ENCODE peak calls at places on chromosomes 1 and 21, in five cellular contexts. A is CD8-positive, alpha-beta T cell; X is cardiac muscle cell; H is fibroblast of lung; Y is upper lobe of left lung. G is an unnamed sample.

GRCh38 chr1:29197590-29197924 is 15.9 kb upstream of the SRSF4 start:
- DNase-seq in H (peak; percentile 44), X (peak; percentile 45), A (no peak), Y (no peak), G (no peak)

GRCh38 chr1:166062695-166063094 is 104.1 kb downstream of the FAM78B start:
- DNase-seq in Y (no peak), A (no peak), H (no peak), X (no peak), G (no peak)

GRCh38 chr1:228889289-228889688 is 154.0 kb downstream of the RHOU start:
- DNase-seq in Y (no peak), X (no peak), H (no peak), A (no peak), G (no peak)

GRCh38 chr1:221891708-221892107 is 149.8 kb upstream of the DUSP10 start:
- DNase-seq in A (no peak), H (no peak), Y (no peak), X (peak; percentile 56), G (no peak)

GRCh38 chr1:71428029-71428428 is 347.2 kb upstream of the ZRANB2 start:
- DNase-seq in A (no peak), Y (no peak), H (no peak), X (no peak), G (no peak)

GRCh38 chr21:31682625-31683024 is 23.1 kb downstream of the SOD1 start:
- DNase-seq in H (peak; percentile 74), A (no peak), Y (no peak), X (peak; percentile 25), G (no peak)

GRCh38 chr1:83766182-83766825 is 232.6 kb downstream of the TTLL7 start:
- DNase-seq in H (no peak), Y (no peak), X (no peak), A (no peak), G (no peak)

GRCh38 chr1:154626456-154627246 is 18.7 kb upstream of the ADAR start:
- DNase-seq in Y (no peak), A (no peak), X (no peak), H (no peak), G (peak; percentile 21)

GRCh38 chr1:193614817-193615216 is 428.4 kb upstream of the B3GALT2 start:
- DNase-seq in A (no peak), X (peak; percentile 10), H (peak; percentile 60), Y (no peak), G (no peak)

GRCh38 chr1:203676455-203676854 is 49.8 kb downstream of the ATP2B4 start:
- DNase-seq in H (no peak), X (no peak), Y (no peak), A (no peak), G (no peak)

GRCh38 chr21:38054334-38054733 is 138.1 kb upstream of the KCNJ6 start:
- DNase-seq in Y (no peak), A (no peak), X (no peak), H (no peak), G (no peak)

GRCh38 chr1:61504840-61505239 is 220.1 kb downstream of the TM2D1 start:
- DNase-seq in X (peak; percentile 81), A (no peak), H (peak; percentile 61), Y (no peak), G (no peak)

GRCh38 chr1:169105087-169105433 is 1.4 kb upstream of the ATP1B1 start:
- DNase-seq in X (no peak), Y (no peak), H (no peak), A (no peak), G (no peak)

GRCh38 chr1:175471039-175471800 is 272.2 kb downstream of the TNR start:
- DNase-seq in H (peak; percentile 77), X (peak; percentile 48), Y (no peak), A (no peak), G (no peak)

GRCh38 chr1:91731815-91732214 is 154.1 kb downstream of the TGFBR3 start:
- DNase-seq in H (peak; percentile 75), X (peak; percentile 73), A (no peak), Y (no peak), G (no peak)

GRCh38 chr1:226988337-226988672 is 48.2 kb downstream of the COQ8A start:
- DNase-seq in X (no peak), H (no peak), A (no peak), Y (no peak), G (no peak)

GRCh38 chr1:51636765-51637522 is 20.1 kb downstream of the OSBPL9 start:
- DNase-seq in H (peak; percentile 90), Y (no peak), X (peak; percentile 67), A (no peak), G (no peak)

GRCh38 chr21:44286716-44287632 is 1.3 kb downstream of the AIRE start:
- DNase-seq in A (no peak), X (no peak), Y (peak; percentile 77), H (no peak), G (no peak)

GRCh38 chr1:109361649-109362048 is 36.1 kb downstream of the SORT1 start:
- DNase-seq in A (no peak), Y (no peak), X (no peak), H (peak; percentile 42), G (no peak)

GRCh38 chr1:234758851-234759250 is 148.9 kb upstream of the IRF2BP2 start:
- DNase-seq in Y (no peak), X (no peak), A (peak; percentile 33), H (peak; percentile 38), G (no peak)

GRCh38 chr1:161736332-161736969 is 13.1 kb upstream of the DUSP12 start:
- DNase-seq in H (no peak), Y (no peak), X (peak; percentile 11), A (no peak), G (no peak)

GRCh38 chr1:219990782-219991510 is 55.4 kb downstream of the EPRS1 start:
- DNase-seq in H (peak; percentile 30), X (peak; percentile 60), Y (no peak), A (no peak), G (no peak)

GRCh38 chr21:14737922-14738321 is 191.8 kb upstream of the SAMSN1 start:
- DNase-seq in X (peak; percentile 70), A (no peak), Y (no peak), H (no peak), G (no peak)

GRCh38 chr1:230646710-230647302 is 4.5 kb downstream of the COG2 start:
- DNase-seq in A (no peak), X (no peak), H (no peak), Y (no peak), G (no peak)

GRCh38 chr1:230651235-230651634 is 9.0 kb downstream of the COG2 start:
- DNase-seq in X (no peak), Y (no peak), A (no peak), H (no peak), G (no peak)

GRCh38 chr1:230648114-230648513 is 5.8 kb downstream of the COG2 start:
- DNase-seq in A (no peak), H (no peak), X (no peak), Y (no peak), G (no peak)

DNA sequence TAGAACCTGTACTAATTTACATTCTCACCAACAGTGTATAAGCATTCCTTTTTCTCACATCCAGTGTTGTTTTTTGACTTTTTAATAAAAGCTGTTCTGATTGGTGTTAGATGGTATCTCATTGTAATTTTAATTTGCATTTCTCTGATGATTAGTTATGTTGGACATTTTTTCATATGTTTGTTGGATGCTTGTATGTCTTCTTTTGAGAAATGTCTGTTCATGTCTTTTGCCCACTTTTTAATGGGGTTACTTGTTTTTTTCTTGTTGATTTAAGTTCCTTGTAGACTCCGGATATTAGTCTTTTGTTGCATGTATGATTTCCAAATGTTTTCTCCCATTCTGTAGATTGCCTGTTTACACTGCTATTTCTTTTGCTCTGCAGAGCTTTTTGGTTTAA is 8.0 kb downstream of the COG2 start:
- DNase-seq in A (no peak), X (no peak), H (no peak), Y (no peak), G (no peak)
- TF ChIP-seq CTCF in A (no peak), X (no peak), H (no peak), Y (no peak), G (no peak)

DNA sequence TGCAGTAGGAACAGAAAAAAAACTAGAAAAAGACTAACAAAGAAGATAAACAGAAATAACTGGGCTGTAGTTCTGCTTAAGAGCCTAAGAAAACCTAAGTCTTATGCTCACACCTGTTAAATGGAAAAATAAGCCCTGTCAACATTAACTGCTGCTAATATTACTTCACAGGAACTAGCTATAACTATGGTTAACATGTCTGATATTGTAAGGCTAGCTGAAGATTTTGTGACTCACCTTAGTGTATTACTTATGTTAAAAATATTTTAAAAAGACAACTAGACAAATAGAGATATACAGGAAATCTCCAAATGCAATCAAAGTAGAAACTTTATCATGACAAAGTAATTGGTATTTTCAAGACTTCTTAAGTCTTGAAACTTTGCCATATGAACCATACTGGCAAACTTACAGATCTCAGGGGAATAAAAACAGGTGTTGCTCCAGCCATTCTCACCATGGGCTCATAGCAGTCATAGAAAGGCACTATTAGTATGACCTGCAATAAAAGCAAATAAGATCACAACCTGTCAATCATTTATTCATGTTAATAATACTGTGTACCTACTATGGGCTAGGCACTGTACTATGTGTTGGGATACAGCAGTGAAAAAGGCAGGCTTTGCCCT is 30.7 kb downstream of the KYAT3 start:
- DNase-seq in X (no peak), H (peak; percentile 13), A (no peak), Y (no peak), G (no peak)
- TF ChIP-seq CTCF in X (no peak), H (no peak), A (no peak), Y (no peak), G (no peak)

GRCh38 chr1:205449750-205450443 is 5.9 kb downstream of the BLACAT1 start:
- DNase-seq in Y (peak; percentile 90), H (peak; percentile 74), A (no peak), X (peak; percentile 69), G (peak; percentile 77)
- TF ChIP-seq CTCF in Y (no peak), H (no peak), A (no peak), X (no peak), G (no peak)

GRCh38 chr1:50271968-50272578 is 151.2 kb downstream of the DMRTA2 start:
- DNase-seq in H (no peak), A (no peak), X (peak; percentile 10), Y (no peak), G (peak; percentile 26)
- TF ChIP-seq CTCF in H (peak; percentile 33), A (no peak), X (peak; percentile 51), Y (peak; percentile 16), G (peak; percentile 27)

DNA sequence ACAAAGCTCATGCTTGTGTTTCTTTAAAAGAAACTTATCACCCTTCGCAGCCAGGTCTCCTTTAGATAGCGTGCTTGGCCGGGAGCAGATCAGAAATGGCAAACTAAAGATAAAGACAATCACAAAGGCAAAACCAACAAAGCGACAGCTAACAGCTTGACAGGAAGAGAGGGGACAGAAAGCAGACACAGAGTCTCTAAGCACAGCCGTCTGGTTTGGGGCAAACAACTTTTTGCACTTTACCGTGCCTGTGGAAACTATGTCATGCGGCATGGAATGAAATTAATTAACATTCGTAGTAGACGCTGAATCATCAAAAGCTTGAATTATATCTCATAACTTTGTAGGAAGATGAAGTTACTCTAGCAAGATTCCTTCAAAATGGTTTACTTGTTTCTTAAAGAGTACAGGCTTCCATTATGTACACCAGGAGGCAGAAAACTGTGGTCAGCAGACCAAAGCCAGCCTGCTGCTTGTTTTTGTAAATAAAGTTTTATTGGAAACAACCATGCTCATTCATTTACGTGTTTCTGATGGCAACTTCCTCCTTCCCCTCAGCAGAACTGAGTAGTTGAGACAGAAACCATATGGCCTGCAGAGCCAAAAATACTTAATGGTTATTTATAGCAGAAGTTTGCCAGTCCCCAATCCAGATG is 183.2 kb downstream of the KIF26B start:
- DNase-seq in Y (no peak), H (no peak), A (no peak), X (peak; percentile 19), G (no peak)
- TF ChIP-seq CTCF in Y (no peak), H (no peak), A (no peak), X (no peak), G (no peak)